ENCODE peak calls at places on chromosomes 1 and 21, in six cellular contexts. A is tibial artery, B is body of pancreas, O is PC-3, R is BE2C, Z is upper lobe of right lung. K is an unnamed sample. For H3K9me3, the result is how much of the 10 kb centered on the place peaks cover.

GRCh38 chr1:224783006-224783651 is 146.3 kb upstream of the DNAH14 start:
- DNase-seq in B (no peak), Z (no peak), A (no peak), O (peak), R (no peak), K (no peak)

GRCh38 chr21:31593161-31593560 is 66.3 kb upstream of the SOD1 start:
- DNase-seq in B (no peak), R (no peak), A (no peak), Z (no peak), O (no peak), K (no peak)

GRCh38 chr1:151934048-151934493 is 24.8 kb upstream of the THEM4 start:
- DNase-seq in R (peak), A (no peak), Z (no peak), O (peak), B (peak), K (peak)

GRCh38 chr1:38451541-38451993 is 405.0 kb upstream of the POU3F1 start:
- DNase-seq in R (no peak), B (no peak), O (no peak), Z (no peak), A (no peak), K (no peak)

GRCh38 chr1:82279241-82279640 is 478.5 kb downstream of the ADGRL2 start:
- DNase-seq in B (no peak), O (no peak), R (no peak), A (no peak), Z (no peak), K (no peak)

GRCh38 chr1:82991569-82991968 is 1007.4 kb downstream of the TTLL7 start:
- DNase-seq in O (no peak), A (no peak), B (no peak), Z (no peak), R (no peak), K (no peak)

GRCh38 chr1:147837129-147837776 is 65.3 kb upstream of the GJA8 start:
- DNase-seq in Z (no peak), O (no peak), A (no peak), R (no peak), B (no peak), K (no peak)

GRCh38 chr1:7561331-7561921 is 209.7 kb upstream of the VAMP3 start:
- DNase-seq in A (no peak), R (peak), B (no peak), O (no peak), Z (peak), K (no peak)

GRCh38 chr1:227934476-227935313 is 13.0 kb downstream of the WNT9A start:
- DNase-seq in B (peak), O (peak), A (peak), R (no peak), Z (peak), K (peak)

GRCh38 chr1:231045318-231045717 is 5.3 kb upstream of the FAM89A start:
- DNase-seq in A (no peak), Z (no peak), R (no peak), O (no peak), B (no peak), K (no peak)

GRCh38 chr1:98704474-98704873 is 43.0 kb downstream of the SNX7 start:
- DNase-seq in Z (no peak), A (no peak), O (no peak), B (no peak), R (peak), K (no peak)

GRCh38 chr1:87194271-87194774 is 134.4 kb upstream of the LMO4 start:
- DNase-seq in O (no peak), B (no peak), A (no peak), Z (no peak), R (no peak), K (no peak)

GRCh38 chr1:177732178-177732577 is 237.7 kb downstream of the SEC16B start:
- DNase-seq in R (no peak), Z (no peak), O (no peak), B (no peak), A (no peak), K (no peak)

GRCh38 chr1:2986549-2987305 is 34.5 kb upstream of the ACTRT2 start:
- DNase-seq in O (no peak), A (peak), R (no peak), B (no peak), Z (peak), K (no peak)
- H3K9me3 ChIP-seq in O (under half), A (under half), R (under half), B (under half), Z (under half), K (under half)

GRCh38 chr1:99735852-99736251 is 30.6 kb downstream of the FRRS1 start:
- DNase-seq in R (no peak), A (no peak), O (no peak), B (no peak), Z (no peak), K (no peak)
- H3K9me3 ChIP-seq in R (under half), A (under half), O (under half), B (under half), Z (under half), K (under half)

DNA sequence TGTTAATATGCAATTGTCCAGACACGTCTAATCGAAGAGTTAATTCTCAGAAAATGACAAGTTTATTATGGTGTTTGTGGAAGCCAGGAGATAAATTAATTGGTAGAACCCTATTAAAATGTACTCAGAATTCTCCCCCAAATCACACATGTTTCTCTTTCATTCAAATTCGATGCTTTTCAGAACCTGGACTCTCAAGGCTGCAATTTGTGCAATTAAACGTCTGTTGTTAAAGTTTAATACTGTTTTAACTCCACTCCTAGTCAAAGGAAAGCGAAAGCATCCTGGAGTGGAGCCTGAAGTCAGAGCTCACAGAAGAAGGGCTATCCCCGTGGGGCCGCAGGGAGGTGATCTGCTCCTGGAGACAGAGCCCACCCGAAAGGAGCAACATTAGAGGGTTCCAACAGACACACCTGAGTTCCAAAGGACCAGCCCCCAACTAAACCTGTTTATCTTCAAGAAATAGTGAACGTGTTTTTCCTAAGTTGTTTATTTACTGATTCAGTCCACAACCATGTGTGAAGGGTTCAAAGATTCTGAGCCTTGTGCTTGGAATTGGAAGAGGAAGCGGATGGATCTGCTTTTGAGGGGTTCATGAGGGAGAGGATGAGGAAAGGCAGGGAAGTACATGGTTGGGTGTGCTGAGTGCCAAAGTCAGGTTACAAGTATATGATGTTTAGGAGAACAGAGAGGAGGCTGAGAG is 68.0 kb upstream of the AKT3 start:
- DNase-seq in A (no peak), R (no peak), O (peak), Z (no peak), B (no peak), K (peak)
- H3K9me3 ChIP-seq in A (under half), R (under half), O (under half), Z (under half), B (under half), K (under half)

GRCh38 chr1:4772294-4773010 is 118.0 kb downstream of the AJAP1 start:
- DNase-seq in O (no peak), A (no peak), R (no peak), Z (no peak), B (no peak), K (no peak)

GRCh38 chr1:4781646-4782045 is 127.2 kb downstream of the AJAP1 start:
- DNase-seq in O (no peak), B (no peak), A (no peak), R (no peak), Z (peak), K (no peak)

GRCh38 chr1:4778056-4778455 is 123.6 kb downstream of the AJAP1 start:
- DNase-seq in R (peak), B (no peak), O (peak), A (no peak), Z (no peak), K (no peak)
- H3K9me3 ChIP-seq in R (under half), B (under half), O (under half), A (under half), Z (under half), K (under half)

GRCh38 chr1:42504535-42505128 is 41.5 kb downstream of the CCDC30 start:
- DNase-seq in O (peak), B (no peak), R (no peak), A (no peak), Z (no peak), K (no peak)
- H3K9me3 ChIP-seq in O (under half), B (under half), R (under half), A (under half), Z (under half), K (under half)

GRCh38 chr21:36695283-36695634 is 3.7 kb upstream of the SIM2 start:
- DNase-seq in O (no peak), B (no peak), A (no peak), R (no peak), Z (no peak), K (no peak)
- H3K9me3 ChIP-seq in O (under half), B (under half), A (under half), R (under half), Z (under half), K (under half)

GRCh38 chr1:113800487-113800886 is 11.8 kb downstream of the RSBN1 start:
- DNase-seq in B (no peak), Z (no peak), R (no peak), O (no peak), A (no peak), K (no peak)
- H3K9me3 ChIP-seq in B (under half), Z (under half), R (under half), O (under half), A (under half), K (under half)

DNA sequence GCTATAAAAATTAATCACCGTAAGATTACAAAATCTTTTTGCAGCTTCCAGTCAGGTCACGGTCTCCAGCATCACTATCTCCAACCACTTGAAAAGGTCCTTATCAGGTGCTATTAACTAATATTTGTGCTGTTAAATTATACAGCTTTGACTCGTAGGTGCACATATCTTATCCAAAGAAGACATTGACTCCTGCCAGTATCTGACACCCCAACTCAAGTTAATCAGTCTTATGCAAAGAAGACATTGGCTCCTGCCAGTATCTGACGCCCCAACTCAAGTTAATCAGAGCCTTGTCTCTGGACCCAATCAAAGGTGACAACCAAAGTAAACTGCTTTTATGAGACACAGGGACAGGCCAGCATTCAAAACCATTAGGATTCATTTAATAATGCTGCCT is 19.9 kb upstream of the LYPD8 start:
- DNase-seq in O (no peak), A (no peak), B (no peak), Z (no peak), R (no peak), K (peak)
- H3K9me3 ChIP-seq in O (under half), A (under half), B (under half), Z (under half), R (under half), K (under half)

GRCh38 chr1:69045572-69045971 is 522.1 kb upstream of the LRRC7 start:
- DNase-seq in Z (no peak), B (no peak), R (no peak), O (no peak), A (no peak), K (no peak)
- H3K9me3 ChIP-seq in Z (under half), B (under half), R (under half), O (under half), A (under half), K (under half)

K was measured in small intestine.